ENCODE peak calls at places on chromosomes 5 and 9, in four cellular contexts. Y is K562, Z is HepG2, A is GM12878. G is an unnamed sample.

GRCh38 chr5:10499776-10500175 is 58.1 kb downstream of the ROPN1L start:
- DNase-seq in A (no peak), Y (no peak), Z (no peak), G (no peak)

GRCh38 chr5:164748861-164749260 is 1243.4 kb downstream of the MAT2B start:
- DNase-seq in Y (no peak), Z (no peak), A (no peak), G (no peak)

GRCh38 chr5:57249251-57249874 is 75.5 kb downstream of the GPBP1 start:
- DNase-seq in Y (no peak), Z (no peak), A (no peak), G (no peak)

GRCh38 chr5:134420326-134420725 is 8.6 kb upstream of the CDKN2AIPNL start:
- DNase-seq in Y (no peak), A (no peak), Z (no peak), G (no peak)

GRCh38 chr5:87405472-87406155 is 7.1 kb downstream of the CCNH start:
- DNase-seq in Z (no peak), Y (no peak), A (no peak), G (no peak)

GRCh38 chr9:114366334-114367128 is 21.3 kb downstream of the AKNA start:
- DNase-seq in Z (no peak), Y (no peak), A (no peak), G (no peak)

GRCh38 chr5:56479126-56479525 is 246.0 kb upstream of the ANKRD55 start:
- DNase-seq in A (no peak), Z (no peak), Y (no peak), G (no peak)

GRCh38 chr5:137619191-137619870 is 116.6 kb downstream of the KLHL3 start:
- DNase-seq in A (no peak), Y (no peak), Z (no peak), G (no peak)

GRCh38 chr5:132094393-132095076 is 20.9 kb downstream of the CSF2 start:
- DNase-seq in Y (no peak), Z (peak; percentile 25), A (no peak), G (no peak)

GRCh38 chr9:132172185-132172584 is 10.3 kb downstream of the NTNG2 start:
- DNase-seq in A (no peak), Z (no peak), Y (no peak), G (no peak)

GRCh38 chr5:170112876-170113516 is 7.3 kb downstream of the FOXI1 start:
- DNase-seq in Z (no peak), Y (no peak), A (no peak), G (no peak)
- TF ChIP-seq TARDBP in Z (no peak), Y (no peak), A (no peak), G (no peak)

GRCh38 chr5:60148356-60148755 is 254.8 kb upstream of the PDE4D start:
- DNase-seq in Z (no peak), A (no peak), Y (no peak), G (no peak)
- TF ChIP-seq TARDBP in Z (no peak), A (no peak), Y (no peak), G (no peak)

GRCh38 chr9:33161011-33161588 is 6.0 kb downstream of the B4GALT1 start:
- DNase-seq in A (no peak), Z (no peak), Y (no peak), G (no peak)
- TF ChIP-seq TARDBP in A (no peak), Z (no peak), Y (no peak), G (no peak)

DNA sequence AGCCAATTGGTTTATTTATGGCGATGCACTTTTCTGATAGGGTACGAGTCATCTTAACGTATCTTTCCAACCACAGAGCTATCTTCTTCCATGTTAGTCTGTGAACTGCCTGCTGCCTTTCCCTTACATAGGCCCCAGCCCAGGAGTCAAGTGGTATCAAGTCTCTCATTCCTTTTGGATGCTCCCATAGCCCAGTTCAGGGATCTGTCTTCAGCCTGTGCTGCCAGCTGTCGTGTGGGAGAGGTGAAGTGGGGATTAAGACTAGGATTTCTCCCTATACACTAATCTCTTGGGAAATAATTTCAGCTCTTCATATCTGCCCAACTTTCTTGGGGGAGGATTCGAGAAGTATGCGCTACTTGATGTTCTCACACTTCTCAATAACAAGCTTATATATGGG is 475.7 kb downstream of the EBF1 start:
- DNase-seq in Y (no peak), Z (no peak), A (no peak), G (no peak)
- TF ChIP-seq TARDBP in Y (no peak), Z (no peak), A (no peak), G (no peak)

GRCh38 chr5:54643679-54644078 is 126.1 kb downstream of the SNX18 start:
- DNase-seq in Z (no peak), A (no peak), Y (no peak), G (no peak)

GRCh38 chr5:54644226-54644625 is 126.7 kb downstream of the SNX18 start:
- DNase-seq in Z (no peak), Y (no peak), A (no peak), G (no peak)

GRCh38 chr5:54645888-54646284 is 128.3 kb downstream of the SNX18 start:
- DNase-seq in Y (no peak), A (no peak), Z (no peak), G (no peak)

GRCh38 chr5:54649041-54649504 is 131.5 kb downstream of the SNX18 start:
- DNase-seq in Z (no peak), Y (no peak), A (no peak), G (no peak)

GRCh38 chr5:54646285-54647101 is 128.9 kb downstream of the SNX18 start:
- DNase-seq in Y (no peak), Z (no peak), A (peak; percentile 48), G (peak; percentile 31)
- TF ChIP-seq TARDBP in Y (no peak), Z (no peak), A (no peak), G (no peak)

DNA sequence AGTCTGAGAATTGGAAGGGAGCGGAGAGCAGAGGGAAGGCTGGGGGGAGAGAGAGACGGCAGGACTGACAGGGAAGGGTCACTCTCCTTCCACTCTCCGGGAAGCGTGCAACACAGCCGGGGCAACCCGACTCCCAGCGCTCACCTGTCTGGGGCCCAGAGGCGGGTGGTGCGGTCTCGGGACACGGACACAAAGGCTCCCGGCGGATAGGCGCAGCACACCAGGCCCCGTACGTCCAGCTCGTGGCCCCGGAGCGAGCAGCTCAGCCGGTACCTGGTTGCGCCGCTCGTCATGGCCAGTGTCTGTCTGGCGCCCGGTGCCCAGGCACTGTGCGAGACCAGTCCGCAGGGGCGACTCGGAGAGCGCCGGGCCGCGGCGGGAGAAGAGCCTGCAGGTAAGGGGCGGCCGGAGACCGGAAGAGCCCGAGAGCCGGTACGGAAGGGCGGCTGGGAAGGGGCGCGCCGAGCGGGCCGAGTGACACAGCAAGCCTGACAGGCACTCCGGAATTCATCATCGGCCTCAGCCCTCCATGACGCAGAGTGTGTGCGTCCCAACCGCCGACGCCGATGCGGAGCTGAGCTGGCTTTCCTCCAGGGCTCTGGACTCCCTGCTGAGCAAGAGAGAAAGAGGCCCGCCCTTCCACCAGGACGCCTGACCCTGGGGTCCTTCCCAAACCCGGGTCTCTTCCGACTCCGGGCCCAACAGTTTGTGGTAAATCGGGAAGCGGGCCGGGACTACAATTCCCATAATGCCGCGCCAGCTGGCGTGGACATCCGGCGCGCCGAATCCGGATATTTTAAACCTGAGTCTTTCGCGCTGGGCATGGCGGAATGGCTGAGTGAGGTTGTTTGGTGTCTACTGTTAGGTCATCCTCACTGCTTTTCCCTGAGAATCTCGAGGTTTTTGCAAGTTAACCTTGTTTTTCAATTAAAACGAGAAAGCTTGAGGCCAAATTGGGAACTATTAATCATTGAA is at the start of gene PLAA:
- DNase-seq in Y (peak; percentile 58), Z (peak; percentile 86), A (peak; percentile 59), G (peak; percentile 81)
- TF ChIP-seq TARDBP in Y (no peak), Z (peak; percentile 45), A (peak; percentile 79), G (no peak)

GRCh38 chr5:130546216-130546615 is 618.8 kb downstream of the HINT1 start:
- DNase-seq in Y (no peak), A (no peak), Z (no peak), G (no peak)

GRCh38 chr5:130545291-130545690 is 619.8 kb downstream of the HINT1 start:
- DNase-seq in A (no peak), Y (no peak), Z (no peak), G (no peak)

GRCh38 chr5:130536726-130537125 is 628.3 kb downstream of the HINT1 start:
- DNase-seq in A (no peak), Z (no peak), Y (no peak), G (no peak)

DNA sequence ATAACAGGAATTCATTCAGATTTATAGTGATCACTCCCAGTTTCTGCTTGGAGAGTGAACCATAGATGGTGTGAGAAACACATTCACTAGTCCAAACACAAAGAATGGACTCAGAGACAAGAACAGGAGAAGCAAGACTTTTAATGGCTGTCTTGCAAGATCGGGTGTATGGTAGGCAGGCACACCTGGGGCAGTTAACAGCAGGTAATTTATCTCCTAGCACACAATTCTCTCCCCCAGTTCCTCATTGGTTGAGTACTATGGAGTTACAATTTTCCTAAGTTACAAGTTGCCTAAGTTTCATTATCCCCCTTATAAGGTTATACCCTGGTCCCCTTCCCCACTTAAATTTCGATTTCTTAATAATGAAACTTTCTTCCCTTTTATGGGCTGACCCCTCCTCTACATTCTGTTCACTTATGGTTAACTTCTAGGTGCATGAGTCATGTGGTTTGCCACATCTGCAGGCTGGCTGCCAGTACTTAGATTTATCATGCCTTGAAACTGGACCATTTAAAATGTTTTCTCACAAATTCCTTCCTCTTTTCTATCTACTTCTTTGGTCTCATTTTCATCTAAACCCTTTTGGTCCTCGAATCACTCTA is 623.3 kb downstream of the HINT1 start:
- DNase-seq in A (peak; percentile 9), Y (no peak), Z (no peak), G (no peak)
- TF ChIP-seq TARDBP in A (no peak), Y (no peak), Z (no peak), G (no peak)

GRCh38 chr9:129902735-129903134 is 67.5 kb downstream of the USP20 start:
- DNase-seq in Z (no peak), Y (no peak), A (no peak), G (no peak)

GRCh38 chr9:129908846-129909245 is 73.6 kb downstream of the USP20 start:
- DNase-seq in Z (no peak), A (no peak), Y (no peak), G (no peak)

GRCh38 chr9:129907196-129907595 is 71.9 kb downstream of the USP20 start:
- DNase-seq in Z (no peak), Y (no peak), A (no peak), G (no peak)

GRCh38 chr9:129901922-129902321 is 66.7 kb downstream of the USP20 start:
- DNase-seq in Z (no peak), A (no peak), Y (no peak), G (no peak)

DNA sequence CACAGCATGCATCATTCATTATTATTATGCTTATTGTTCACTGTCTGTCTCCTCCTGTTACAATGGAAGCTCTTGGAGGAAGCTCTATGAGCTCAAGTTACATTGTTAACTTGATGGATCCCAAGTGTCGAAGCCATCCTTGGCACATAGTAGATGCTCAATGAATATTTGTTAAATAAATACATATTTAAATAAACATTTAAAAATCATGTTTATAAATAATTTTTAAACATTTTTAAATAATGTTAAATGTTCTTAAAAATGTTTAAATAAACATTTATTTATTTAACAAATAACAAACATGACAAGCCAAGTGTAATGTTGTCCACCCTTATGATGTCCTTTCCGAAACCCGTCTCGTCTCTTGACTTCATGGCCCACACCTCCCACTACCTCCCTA is 69.5 kb downstream of the USP20 start:
- DNase-seq in Z (no peak), A (no peak), Y (no peak), G (no peak)
- TF ChIP-seq TARDBP in Z (no peak), A (no peak), Y (no peak), G (no peak)

GRCh38 chr5:176653986-176654385 is 6.7 kb downstream of the TSPAN17 start:
- DNase-seq in Y (no peak), Z (no peak), A (no peak), G (no peak)

GRCh38 chr5:176651472-176651980 is 4.2 kb downstream of the TSPAN17 start:
- DNase-seq in A (no peak), Z (no peak), Y (no peak), G (no peak)

GRCh38 chr5:176654856-176655255 is 7.6 kb downstream of the TSPAN17 start:
- DNase-seq in Y (no peak), Z (no peak), A (no peak), G (no peak)

GRCh38 chr5:176652136-176652535 is 4.9 kb downstream of the TSPAN17 start:
- DNase-seq in Y (peak; percentile 88), Z (no peak), A (no peak), G (peak; percentile 42)

GRCh38 chr5:176653401-176653800 is 6.1 kb downstream of the TSPAN17 start:
- DNase-seq in A (peak; percentile 12), Y (peak; percentile 31), Z (no peak), G (no peak)
- TF ChIP-seq TARDBP in A (no peak), Y (no peak), Z (no peak), G (no peak)

G was measured in HEK293T.